ENCODE peak calls at places on chromosome 20, in eight cellular contexts. One of them, this sample, is unnamed.

GRCh38 chr20:37501940-37502339 is 19.1 kb upstream of the NNAT start:
- DNase-seq in CD8-positive, alpha-beta memory T cell: no peak
- DNase-seq in fibroblast of lung: no peak
- DNase-seq in heart right ventricle: no peak
- DNase-seq in A549: peak; percentile 24
- DNase-seq in prostate gland: no peak
- DNase-seq in adipocyte: no peak
- DNase-seq in small intestine: no peak
- DNase-seq in this sample: no peak

GRCh38 chr20:60132827-60133549 is 174.8 kb downstream of the CDH26 start:
- DNase-seq in prostate gland: no peak
- DNase-seq in adipocyte: no peak
- DNase-seq in small intestine: no peak
- DNase-seq in CD8-positive, alpha-beta memory T cell: no peak
- DNase-seq in fibroblast of lung: no peak
- DNase-seq in heart right ventricle: no peak
- DNase-seq in A549: no peak
- DNase-seq in this sample: no peak

GRCh38 chr20:4297141-4297826 is 281.9 kb upstream of the RNF24 start:
- DNase-seq in CD8-positive, alpha-beta memory T cell: no peak
- DNase-seq in heart right ventricle: no peak
- DNase-seq in small intestine: no peak
- DNase-seq in prostate gland: no peak
- DNase-seq in fibroblast of lung: peak; percentile 13
- DNase-seq in adipocyte: no peak
- DNase-seq in A549: no peak
- DNase-seq in this sample: no peak

GRCh38 chr20:38321959-38322598 is 18.1 kb downstream of the BPI start:
- DNase-seq in fibroblast of lung: peak; percentile 81
- DNase-seq in A549: peak; percentile 55
- DNase-seq in small intestine: peak; percentile 24
- DNase-seq in adipocyte: peak; percentile 84
- DNase-seq in CD8-positive, alpha-beta memory T cell: no peak
- DNase-seq in prostate gland: peak; percentile 34
- DNase-seq in heart right ventricle: no peak
- DNase-seq in this sample: no peak

GRCh38 chr20:57946559-57947315 is 236.9 kb upstream of the PMEPA1 start:
- DNase-seq in heart right ventricle: no peak
- DNase-seq in prostate gland: no peak
- DNase-seq in small intestine: peak; percentile 19
- DNase-seq in fibroblast of lung: no peak
- DNase-seq in CD8-positive, alpha-beta memory T cell: no peak
- DNase-seq in adipocyte: no peak
- DNase-seq in A549: no peak
- DNase-seq in this sample: no peak

GRCh38 chr20:23419995-23420901 is 1.0 kb downstream of the NAPB start:
- DNase-seq in small intestine: peak; percentile 46
- DNase-seq in heart right ventricle: peak; percentile 55
- DNase-seq in CD8-positive, alpha-beta memory T cell: peak; percentile 36
- DNase-seq in adipocyte: peak; percentile 84
- DNase-seq in A549: peak; percentile 45
- DNase-seq in fibroblast of lung: peak; percentile 58
- DNase-seq in prostate gland: peak; percentile 28
- DNase-seq in this sample: peak; percentile 7

GRCh38 chr20:61435184-61435822 is 183.2 kb downstream of the CDH4 start:
- DNase-seq in small intestine: no peak
- DNase-seq in heart right ventricle: no peak
- DNase-seq in A549: no peak
- DNase-seq in prostate gland: no peak
- DNase-seq in adipocyte: no peak
- DNase-seq in CD8-positive, alpha-beta memory T cell: no peak
- DNase-seq in fibroblast of lung: no peak
- DNase-seq in this sample: no peak

GRCh38 chr20:54267510-54268003 is 59.7 kb downstream of the PFDN4 start:
- DNase-seq in fibroblast of lung: peak; percentile 22
- DNase-seq in A549: no peak
- DNase-seq in small intestine: no peak
- DNase-seq in adipocyte: peak; percentile 60
- DNase-seq in heart right ventricle: no peak
- DNase-seq in prostate gland: peak; percentile 7
- DNase-seq in CD8-positive, alpha-beta memory T cell: no peak
- DNase-seq in this sample: no peak

GRCh38 chr20:34983995-34984735 is 28.5 kb downstream of the MYH7B start:
- DNase-seq in CD8-positive, alpha-beta memory T cell: no peak
- DNase-seq in heart right ventricle: no peak
- DNase-seq in A549: no peak
- DNase-seq in fibroblast of lung: no peak
- DNase-seq in small intestine: peak; percentile 79
- DNase-seq in adipocyte: no peak
- DNase-seq in prostate gland: no peak
- DNase-seq in this sample: no peak

GRCh38 chr20:61762886-61763739 is 302.6 kb downstream of the TAF4 start:
- DNase-seq in heart right ventricle: no peak
- DNase-seq in fibroblast of lung: no peak
- DNase-seq in prostate gland: no peak
- DNase-seq in adipocyte: no peak
- DNase-seq in small intestine: no peak
- DNase-seq in CD8-positive, alpha-beta memory T cell: no peak
- DNase-seq in A549: no peak
- DNase-seq in this sample: no peak

GRCh38 chr20:20322912-20323311 is 45.0 kb upstream of the INSM1 start:
- DNase-seq in heart right ventricle: no peak
- DNase-seq in CD8-positive, alpha-beta memory T cell: no peak
- DNase-seq in small intestine: no peak
- DNase-seq in fibroblast of lung: no peak
- DNase-seq in adipocyte: no peak
- DNase-seq in prostate gland: no peak
- DNase-seq in A549: no peak
- DNase-seq in this sample: no peak

GRCh38 chr20:59835057-59835447 is 98.4 kb downstream of the SYCP2 start:
- DNase-seq in heart right ventricle: no peak
- DNase-seq in A549: no peak
- DNase-seq in prostate gland: no peak
- DNase-seq in small intestine: no peak
- DNase-seq in CD8-positive, alpha-beta memory T cell: no peak
- DNase-seq in adipocyte: no peak
- DNase-seq in fibroblast of lung: no peak
- DNase-seq in this sample: no peak

GRCh38 chr20:3414122-3414521 is 6.7 kb upstream of the DNAAF9 start:
- DNase-seq in fibroblast of lung: no peak
- DNase-seq in small intestine: no peak
- DNase-seq in A549: no peak
- DNase-seq in adipocyte: no peak
- DNase-seq in CD8-positive, alpha-beta memory T cell: no peak
- DNase-seq in prostate gland: no peak
- DNase-seq in heart right ventricle: no peak
- DNase-seq in this sample: no peak

GRCh38 chr20:36591854-36592641 is 13.5 kb upstream of the RAB5IF start:
- DNase-seq in A549: no peak
- DNase-seq in prostate gland: peak; percentile 27
- DNase-seq in heart right ventricle: no peak
- DNase-seq in adipocyte: peak; percentile 66
- DNase-seq in small intestine: peak; percentile 27
- DNase-seq in fibroblast of lung: peak; percentile 60
- DNase-seq in CD8-positive, alpha-beta memory T cell: peak; percentile 46
- DNase-seq in this sample: peak; percentile 36

GRCh38 chr20:19889011-19889953 is 127.9 kb upstream of the NAA20 start:
- DNase-seq in small intestine: peak; percentile 70
- DNase-seq in heart right ventricle: peak; percentile 66
- DNase-seq in A549: no peak
- DNase-seq in prostate gland: peak; percentile 34
- DNase-seq in fibroblast of lung: peak; percentile 70
- DNase-seq in adipocyte: peak; percentile 75
- DNase-seq in CD8-positive, alpha-beta memory T cell: no peak
- DNase-seq in this sample: no peak

GRCh38 chr20:3659492-3660261 is 3.5 kb downstream of the GFRA4 start:
- DNase-seq in heart right ventricle: no peak
- DNase-seq in prostate gland: no peak
- DNase-seq in adipocyte: no peak
- DNase-seq in small intestine: no peak
- DNase-seq in fibroblast of lung: no peak
- DNase-seq in A549: no peak
- DNase-seq in CD8-positive, alpha-beta memory T cell: no peak
- DNase-seq in this sample: no peak

GRCh38 chr20:23294671-23295070 is 55.9 kb upstream of the NXT1 start:
- DNase-seq in prostate gland: no peak
- DNase-seq in heart right ventricle: no peak
- DNase-seq in small intestine: no peak
- DNase-seq in adipocyte: no peak
- DNase-seq in A549: no peak
- DNase-seq in CD8-positive, alpha-beta memory T cell: no peak
- DNase-seq in fibroblast of lung: no peak
- DNase-seq in this sample: no peak

GRCh38 chr20:22453244-22454080 is 130.9 kb downstream of the FOXA2 start:
- DNase-seq in A549: peak; percentile 70
- DNase-seq in adipocyte: peak; percentile 25
- DNase-seq in CD8-positive, alpha-beta memory T cell: no peak
- DNase-seq in fibroblast of lung: no peak
- DNase-seq in heart right ventricle: no peak
- DNase-seq in small intestine: peak; percentile 69
- DNase-seq in prostate gland: no peak
- DNase-seq in this sample: no peak

GRCh38 chr20:49281059-49281912 is 3.4 kb upstream of the ZNFX1 start:
- DNase-seq in adipocyte: no peak
- DNase-seq in A549: no peak
- DNase-seq in small intestine: peak; percentile 33
- DNase-seq in CD8-positive, alpha-beta memory T cell: no peak
- DNase-seq in prostate gland: no peak
- DNase-seq in heart right ventricle: no peak
- DNase-seq in fibroblast of lung: peak; percentile 38
- DNase-seq in this sample: no peak

GRCh38 chr20:49278036-49278816 is at the start of gene ZNFX1:
- DNase-seq in heart right ventricle: peak; percentile 99
- DNase-seq in A549: peak; percentile 93
- DNase-seq in adipocyte: peak; percentile 100
- DNase-seq in CD8-positive, alpha-beta memory T cell: peak; percentile 99
- DNase-seq in fibroblast of lung: peak; percentile 98
- DNase-seq in prostate gland: peak; percentile 99
- DNase-seq in small intestine: peak; percentile 99
- DNase-seq in this sample: peak; percentile 97

GRCh38 chr20:49278817-49279676 is 1.2 kb upstream of the ZNFX1 start:
- DNase-seq in prostate gland: no peak
- DNase-seq in small intestine: peak; percentile 44
- DNase-seq in CD8-positive, alpha-beta memory T cell: no peak
- DNase-seq in heart right ventricle: peak; percentile 8
- DNase-seq in fibroblast of lung: no peak
- DNase-seq in adipocyte: peak; percentile 65
- DNase-seq in A549: no peak
- DNase-seq in this sample: no peak

GRCh38 chr20:49280463-49281058 is 2.7 kb upstream of the ZNFX1 start:
- DNase-seq in fibroblast of lung: no peak
- DNase-seq in small intestine: no peak
- DNase-seq in A549: no peak
- DNase-seq in heart right ventricle: no peak
- DNase-seq in adipocyte: no peak
- DNase-seq in prostate gland: no peak
- DNase-seq in CD8-positive, alpha-beta memory T cell: no peak
- DNase-seq in this sample: no peak

GRCh38 chr20:49279677-49280462 is 2.0 kb upstream of the ZNFX1 start:
- DNase-seq in small intestine: no peak
- DNase-seq in prostate gland: no peak
- DNase-seq in CD8-positive, alpha-beta memory T cell: no peak
- DNase-seq in A549: no peak
- DNase-seq in fibroblast of lung: peak; percentile 25
- DNase-seq in heart right ventricle: no peak
- DNase-seq in adipocyte: no peak
- DNase-seq in this sample: no peak
- H3K9me3 ChIP-seq in small intestine: peaks cover 1% of the 10 kb centered on the region
- H3K9me3 ChIP-seq in prostate gland: no peaks in the 10 kb centered on the region
- H3K9me3 ChIP-seq in CD8-positive, alpha-beta memory T cell: peaks cover 46% of the 10 kb centered on the region
- H3K9me3 ChIP-seq in A549: no peaks in the 10 kb centered on the region
- H3K9me3 ChIP-seq in fibroblast of lung: peaks cover 10% of the 10 kb centered on the region
- H3K9me3 ChIP-seq in heart right ventricle: peaks cover 55% of the 10 kb centered on the region
- H3K9me3 ChIP-seq in adipocyte: peaks cover 9% of the 10 kb centered on the region
- H3K9me3 ChIP-seq in this sample: peaks cover 51% of the 10 kb centered on the region

GRCh38 chr20:49285233-49285668 is 7.4 kb upstream of the ZNFX1 start:
- DNase-seq in fibroblast of lung: no peak
- DNase-seq in CD8-positive, alpha-beta memory T cell: no peak
- DNase-seq in prostate gland: no peak
- DNase-seq in heart right ventricle: no peak
- DNase-seq in adipocyte: no peak
- DNase-seq in small intestine: no peak
- DNase-seq in A549: no peak
- DNase-seq in this sample: no peak
- H3K9me3 ChIP-seq in fibroblast of lung: peaks cover 13% of the 10 kb centered on the region
- H3K9me3 ChIP-seq in CD8-positive, alpha-beta memory T cell: peaks cover 69% of the 10 kb centered on the region
- H3K9me3 ChIP-seq in prostate gland: no peaks in the 10 kb centered on the region
- H3K9me3 ChIP-seq in heart right ventricle: peaks cover 77% of the 10 kb centered on the region
- H3K9me3 ChIP-seq in adipocyte: peaks cover 26% of the 10 kb centered on the region
- H3K9me3 ChIP-seq in small intestine: peaks cover 1% of the 10 kb centered on the region
- H3K9me3 ChIP-seq in A549: peaks cover 9% of the 10 kb centered on the region
- H3K9me3 ChIP-seq in this sample: peaks cover 81% of the 10 kb centered on the region

GRCh38 chr20:39795401-39796272 is 833.5 kb downstream of the DHX35 start:
- DNase-seq in A549: no peak
- DNase-seq in adipocyte: peak; percentile 30
- DNase-seq in fibroblast of lung: peak; percentile 51
- DNase-seq in CD8-positive, alpha-beta memory T cell: no peak
- DNase-seq in prostate gland: no peak
- DNase-seq in heart right ventricle: no peak
- DNase-seq in small intestine: no peak
- DNase-seq in this sample: no peak

GRCh38 chr20:39800111-39800510 is 838.0 kb downstream of the DHX35 start:
- DNase-seq in prostate gland: no peak
- DNase-seq in CD8-positive, alpha-beta memory T cell: no peak
- DNase-seq in small intestine: no peak
- DNase-seq in adipocyte: peak; percentile 49
- DNase-seq in heart right ventricle: no peak
- DNase-seq in A549: no peak
- DNase-seq in fibroblast of lung: peak; percentile 42
- DNase-seq in this sample: no peak

GRCh38 chr20:39800548-39800947 is 838.4 kb downstream of the DHX35 start:
- DNase-seq in fibroblast of lung: peak; percentile 83
- DNase-seq in CD8-positive, alpha-beta memory T cell: no peak
- DNase-seq in small intestine: no peak
- DNase-seq in A549: no peak
- DNase-seq in heart right ventricle: peak; percentile 37
- DNase-seq in adipocyte: peak; percentile 75
- DNase-seq in prostate gland: no peak
- DNase-seq in this sample: no peak

GRCh38 chr20:39799366-39799965 is 837.3 kb downstream of the DHX35 start:
- DNase-seq in heart right ventricle: no peak
- DNase-seq in prostate gland: no peak
- DNase-seq in small intestine: no peak
- DNase-seq in CD8-positive, alpha-beta memory T cell: no peak
- DNase-seq in fibroblast of lung: no peak
- DNase-seq in adipocyte: no peak
- DNase-seq in A549: no peak
- DNase-seq in this sample: no peak
- H3K9me3 ChIP-seq in heart right ventricle: peaks cover 9% of the 10 kb centered on the region
- H3K9me3 ChIP-seq in prostate gland: no peaks in the 10 kb centered on the region
- H3K9me3 ChIP-seq in small intestine: no peaks in the 10 kb centered on the region
- H3K9me3 ChIP-seq in CD8-positive, alpha-beta memory T cell: no peaks in the 10 kb centered on the region
- H3K9me3 ChIP-seq in fibroblast of lung: no peaks in the 10 kb centered on the region
- H3K9me3 ChIP-seq in adipocyte: peaks cover 7% of the 10 kb centered on the region
- H3K9me3 ChIP-seq in A549: no peaks in the 10 kb centered on the region
- H3K9me3 ChIP-seq in this sample: no peaks in the 10 kb centered on the region

DNA sequence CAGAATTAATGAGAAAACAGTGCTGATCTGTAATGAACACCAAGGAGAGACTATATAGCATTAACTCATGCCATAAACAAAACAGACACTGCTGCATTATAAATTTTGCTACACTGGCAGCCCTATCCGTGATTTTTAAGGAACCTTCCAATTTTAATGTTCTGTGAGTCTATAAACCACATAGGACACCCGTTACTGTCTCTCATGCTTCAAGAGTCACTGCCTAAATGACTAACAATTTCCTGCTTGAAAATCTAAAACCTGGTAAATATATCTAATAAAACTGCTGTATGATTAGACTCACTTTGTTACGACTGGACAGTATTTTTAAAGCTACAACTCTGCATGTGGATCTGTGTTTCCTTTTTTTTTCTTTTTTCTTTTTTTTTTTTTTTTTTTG is 8.7 kb downstream of the CHD6 start:
- DNase-seq in heart right ventricle: no peak
- DNase-seq in fibroblast of lung: no peak
- DNase-seq in prostate gland: no peak
- DNase-seq in small intestine: no peak
- DNase-seq in A549: no peak
- DNase-seq in CD8-positive, alpha-beta memory T cell: no peak
- DNase-seq in adipocyte: no peak
- DNase-seq in this sample: no peak
- H3K9me3 ChIP-seq in heart right ventricle: no peaks in the 10 kb centered on the region
- H3K9me3 ChIP-seq in fibroblast of lung: no peaks in the 10 kb centered on the region
- H3K9me3 ChIP-seq in prostate gland: no peaks in the 10 kb centered on the region
- H3K9me3 ChIP-seq in small intestine: no peaks in the 10 kb centered on the region
- H3K9me3 ChIP-seq in A549: no peaks in the 10 kb centered on the region
- H3K9me3 ChIP-seq in CD8-positive, alpha-beta memory T cell: no peaks in the 10 kb centered on the region
- H3K9me3 ChIP-seq in adipocyte: no peaks in the 10 kb centered on the region
- H3K9me3 ChIP-seq in this sample: no peaks in the 10 kb centered on the region